ENCODE peak calls at places on chromosomes 3 and 15, in nine cellular contexts. T is right cardiac atrium; R is hepatocyte; K is M059J; M is thyroid gland; N is hippocampal formation; U is GM12864; D is iris pigment epithelial cell; Q is central memory CD4-positive, alpha-beta T cell. H is an unnamed sample.

GRCh38 chr3:5646030-5646368 is 458.5 kb downstream of the EDEM1 start:
- DNase-seq in D (no peak), N (no peak), M (no peak), R (no peak), T (no peak), Q (no peak), K (no peak), U (no peak), H (no peak)

GRCh38 chr15:57550640-57551039 is 41.1 kb upstream of the MYZAP start:
- DNase-seq in K (peak; percentile 44), R (no peak), Q (no peak), D (no peak), M (peak; percentile 95), N (peak; percentile 15), T (peak; percentile 85), U (no peak), H (no peak)

GRCh38 chr3:12891985-12892839 is 50.8 kb upstream of the RPL32 start:
- DNase-seq in R (peak; percentile 81), N (peak; percentile 80), D (peak; percentile 57), U (no peak), T (peak; percentile 56), M (peak; percentile 43), K (peak; percentile 50), Q (peak; percentile 42), H (peak; percentile 76)

GRCh38 chr3:171970301-171970788 is 69.0 kb upstream of the FNDC3B start:
- DNase-seq in K (no peak), U (no peak), D (peak; percentile 67), T (no peak), M (no peak), Q (no peak), R (no peak), N (no peak), H (no peak)

GRCh38 chr3:189307963-189308362 is 136.2 kb downstream of the TPRG1 start:
- DNase-seq in D (no peak), N (no peak), T (no peak), M (no peak), K (no peak), R (no peak), U (peak; percentile 44), Q (no peak), H (no peak)

GRCh38 chr3:172355836-172356235 is 92.4 kb downstream of the GHSR start:
- DNase-seq in M (peak; percentile 16), T (no peak), K (peak; percentile 98), N (no peak), U (no peak), D (peak; percentile 98), R (peak; percentile 47), Q (no peak), H (no peak)

GRCh38 chr3:153669527-153669926 is 451.7 kb upstream of the ARHGEF26 start:
- DNase-seq in Q (no peak), T (no peak), K (no peak), U (no peak), N (no peak), D (no peak), R (no peak), M (no peak), H (no peak)

GRCh38 chr3:81581966-81582599 is 179.4 kb downstream of the GBE1 start:
- DNase-seq in R (peak; percentile 55), M (peak; percentile 18), T (peak; percentile 32), Q (no peak), U (no peak), K (peak; percentile 21), N (no peak), D (peak; percentile 53), H (peak; percentile 4)

GRCh38 chr15:35301088-35301487 is 216.0 kb upstream of the NANOGP8 start:
- DNase-seq in Q (no peak), T (no peak), D (no peak), K (no peak), U (no peak), N (no peak), R (no peak), M (no peak), H (no peak)

GRCh38 chr15:72195101-72195511 is 2.5 kb downstream of the GRAMD2A start:
- DNase-seq in N (no peak), U (no peak), R (no peak), D (no peak), T (no peak), M (no peak), Q (no peak), K (peak; percentile 51), H (peak; percentile 87)

GRCh38 chr3:185929192-185930151 is 8.3 kb downstream of the TRA2B start:
- DNase-seq in D (no peak), N (no peak), Q (no peak), M (no peak), K (peak; percentile 65), T (no peak), R (no peak), U (no peak), H (peak; percentile 51)

GRCh38 chr3:8499181-8499611 is 2.4 kb upstream of the LMCD1 start:
- DNase-seq in Q (no peak), M (peak; percentile 45), T (no peak), D (no peak), K (peak; percentile 72), R (no peak), U (no peak), N (peak; percentile 98), H (peak; percentile 62)

GRCh38 chr3:23835087-23835486 is 29.3 kb downstream of the UBE2E1 start:
- DNase-seq in D (no peak), T (no peak), R (no peak), Q (no peak), N (no peak), K (no peak), M (no peak), U (no peak), H (no peak)

GRCh38 chr3:18124501-18124900 is 300.6 kb downstream of the SATB1 start:
- DNase-seq in R (no peak), Q (no peak), N (no peak), K (peak; percentile 81), T (no peak), U (no peak), D (peak; percentile 21), M (no peak), H (no peak)

GRCh38 chr3:146308222-146308621 is 57.3 kb upstream of the PLSCR4 start:
- DNase-seq in N (no peak), R (no peak), D (peak; percentile 95), Q (no peak), T (no peak), U (no peak), M (no peak), K (peak; percentile 88), H (no peak)